ENCODE peak calls at places on chromosomes 16 and 17, in eight cellular contexts. W is upper lobe of right lung, P is WTC11, G is PC-3, Y is GM12864, U is fibroblast of mammary gland, T is tibial nerve, R is AG10803. V is an unnamed sample.

GRCh38 chr17:41417576-41418015 is 6.8 kb downstream of the KRT37 start:
- DNase-seq in P (peak), W (no peak), U (no peak), T (no peak), R (no peak), Y (no peak), G (peak), V (no peak)

GRCh38 chr16:86578499-86579267 is at the start of gene FOXL1:
- DNase-seq in P (peak), Y (no peak), W (no peak), G (no peak), T (no peak), R (peak), U (peak), V (no peak)

GRCh38 chr16:84941916-84942315 is 69.4 kb downstream of the ZDHHC7 start:
- DNase-seq in R (peak), G (no peak), T (no peak), Y (no peak), P (no peak), U (no peak), W (no peak), V (no peak)

GRCh38 chr17:47864791-47865216 is 13.8 kb upstream of the SP6 start:
- DNase-seq in R (no peak), P (no peak), U (no peak), G (peak), T (no peak), W (no peak), Y (no peak), V (no peak)

GRCh38 chr17:5241861-5242671 is 7.4 kb upstream of the SCIMP start:
- DNase-seq in T (no peak), U (no peak), Y (peak), P (no peak), R (no peak), G (no peak), W (no peak), V (no peak)

GRCh38 chr17:48177816-48178215 is 70.2 kb downstream of the SNX11 start:
- DNase-seq in T (no peak), W (no peak), U (no peak), R (no peak), Y (no peak), G (peak), P (no peak), V (no peak)

GRCh38 chr17:29844339-29845048 is 85.5 kb downstream of the SSH2 start:
- DNase-seq in P (no peak), Y (no peak), T (no peak), R (no peak), U (peak), G (no peak), W (no peak), V (no peak)

GRCh38 chr17:69606142-69606800 is 191.8 kb downstream of the MAP2K6 start:
- DNase-seq in T (no peak), W (no peak), R (no peak), P (no peak), G (no peak), Y (no peak), U (no peak), V (no peak)

GRCh38 chr17:74797824-74798223 is 21.7 kb upstream of the NAT9 start:
- DNase-seq in P (no peak), R (no peak), G (no peak), W (no peak), Y (no peak), T (no peak), U (no peak), V (no peak)

GRCh38 chr17:40430272-40431230 is 12.7 kb upstream of the IGFBP4 start:
- DNase-seq in G (no peak), U (no peak), Y (no peak), R (no peak), W (peak), T (no peak), P (no peak), V (no peak)

GRCh38 chr16:4385066-4385788 is 13.6 kb downstream of the VASN start:
- DNase-seq in P (no peak), R (peak), T (no peak), U (peak), Y (no peak), G (no peak), W (no peak), V (no peak)

GRCh38 chr17:3167574-3167973 is 29.7 kb upstream of the OR1A2 start:
- DNase-seq in Y (peak), W (no peak), P (no peak), T (no peak), R (no peak), G (no peak), U (no peak), V (no peak)

GRCh38 chr16:28117168-28117565 is 53.7 kb upstream of the GSG1L start:
- DNase-seq in W (no peak), U (no peak), T (no peak), G (no peak), Y (no peak), P (no peak), R (no peak), V (no peak)

GRCh38 chr17:55167024-55167721 is 97.6 kb upstream of the HLF start:
- DNase-seq in T (no peak), Y (no peak), R (no peak), G (peak), W (no peak), P (no peak), U (no peak), V (no peak)

GRCh38 chr17:58539703-58540102 is 25.3 kb upstream of the MTMR4 start:
- DNase-seq in R (no peak), W (no peak), U (no peak), G (no peak), Y (no peak), P (no peak), T (no peak), V (no peak)

GRCh38 chr17:7046127-7046724 is 2.3 kb upstream of the SLC16A11 start:
- DNase-seq in T (no peak), Y (no peak), G (peak), W (peak), R (no peak), U (no peak), P (peak), V (peak)

GRCh38 chr16:49520684-49521083 is 147.1 kb downstream of the C16orf78 start:
- DNase-seq in P (no peak), T (no peak), R (no peak), Y (no peak), W (no peak), U (no peak), G (no peak), V (no peak)

GRCh38 chr17:6306820-6307219 is 128.1 kb downstream of the AIPL1 start:
- DNase-seq in P (no peak), G (peak), Y (no peak), T (no peak), R (no peak), W (no peak), U (no peak), V (no peak)

GRCh38 chr17:77214328-77214727 is 73.6 kb downstream of the SEC14L1 start:
- DNase-seq in W (no peak), T (no peak), R (no peak), G (no peak), Y (no peak), U (no peak), P (no peak), V (no peak)

GRCh38 chr17:81429813-81430510 is 34.7 kb downstream of the BAHCC1 start:
- DNase-seq in U (peak), T (no peak), P (no peak), Y (no peak), R (peak), W (no peak), G (no peak), V (no peak)

GRCh38 chr17:57121308-57122042 is 36.4 kb downstream of the AKAP1 start:
- DNase-seq in Y (no peak), U (peak), T (no peak), W (no peak), G (peak), R (peak), P (peak), V (no peak)

GRCh38 chr16:68022728-68023537 is at the start of the genes DDX28 and DUS2:
- DNase-seq in W (peak), T (peak), U (peak), Y (peak), G (peak), R (peak), P (peak), V (peak)
- TF ChIP-seq CTCF in W (no peak), T (no peak), U (no peak), Y (peak), G (no peak), R (no peak), P (no peak), V (no peak)

GRCh38 chr17:15270628-15271381 is 5.7 kb upstream of the PMP22 start:
- DNase-seq in R (no peak), P (no peak), W (no peak), G (no peak), T (no peak), Y (no peak), U (no peak), V (no peak)

GRCh38 chr17:15269690-15270089 is 4.6 kb upstream of the PMP22 start:
- DNase-seq in P (no peak), W (no peak), R (no peak), G (no peak), T (no peak), U (no peak), Y (no peak), V (no peak)

GRCh38 chr17:15274017-15274416 is 8.9 kb upstream of the PMP22 start:
- DNase-seq in P (no peak), Y (no peak), U (no peak), G (no peak), R (no peak), T (no peak), W (no peak), V (no peak)

GRCh38 chr17:15271731-15272130 is 6.6 kb upstream of the PMP22 start:
- DNase-seq in R (no peak), U (peak), G (no peak), P (no peak), W (no peak), T (no peak), Y (no peak), V (no peak)

DNA sequence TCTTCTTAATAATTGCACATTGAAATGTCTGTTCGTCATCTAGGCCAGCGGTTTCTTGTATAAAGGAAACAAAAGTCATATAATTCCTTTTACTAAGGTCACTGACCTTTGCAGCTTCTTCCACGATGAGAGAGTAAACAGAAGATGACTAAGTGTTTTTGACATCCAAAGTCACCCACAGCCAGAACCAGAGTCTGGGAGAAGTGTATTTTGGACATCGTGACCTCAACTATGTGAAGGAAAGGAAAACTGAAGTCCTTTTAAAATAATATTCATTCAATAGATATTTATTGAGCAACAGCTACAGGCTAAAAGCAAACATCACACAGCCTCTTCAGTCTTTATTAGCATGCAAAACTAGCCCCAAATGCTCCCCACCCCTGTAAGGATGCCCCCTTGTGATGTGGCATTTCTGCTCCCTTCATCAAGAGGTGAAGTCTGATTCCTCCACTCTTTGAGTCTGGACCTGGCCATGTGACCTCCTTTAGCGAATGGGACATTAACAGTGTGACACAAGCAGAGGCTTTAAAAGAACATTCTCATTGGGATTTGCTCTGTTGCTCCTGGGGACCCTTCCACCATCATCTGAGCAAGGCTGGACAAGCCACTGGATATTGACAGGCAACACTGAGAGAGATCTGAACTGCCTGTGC is 8.1 kb upstream of the PMP22 start:
- DNase-seq in G (peak), T (no peak), Y (no peak), R (peak), U (peak), P (no peak), W (no peak), V (no peak)
- TF ChIP-seq CTCF in G (no peak), T (no peak), Y (no peak), R (peak), U (no peak), P (no peak), W (no peak), V (no peak)

DNA sequence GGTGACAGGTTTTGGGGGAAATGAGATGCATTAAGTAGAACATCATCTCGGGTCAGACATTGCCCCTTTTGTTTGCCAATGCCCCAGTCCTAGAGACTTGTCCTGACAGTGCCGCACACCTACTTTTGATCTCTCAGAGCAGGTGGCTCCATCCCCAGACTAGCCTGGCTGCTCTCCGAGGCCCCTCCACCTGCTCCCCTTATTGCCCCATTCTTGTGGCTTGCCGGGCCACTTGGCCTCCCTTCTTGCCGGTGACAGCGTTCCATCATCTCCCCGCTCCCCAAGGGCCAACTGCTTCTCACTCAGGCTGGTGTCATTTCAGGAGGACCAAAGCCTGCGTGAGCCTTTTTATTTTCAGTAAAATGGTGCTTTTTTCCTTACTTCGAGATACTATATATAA is 14.9 kb downstream of the UBFD1 start:
- DNase-seq in T (no peak), W (no peak), U (no peak), P (no peak), G (no peak), Y (no peak), R (no peak), V (no peak)
- TF ChIP-seq CTCF in T (no peak), W (no peak), U (no peak), P (no peak), G (no peak), Y (no peak), R (no peak), V (no peak)

DNA sequence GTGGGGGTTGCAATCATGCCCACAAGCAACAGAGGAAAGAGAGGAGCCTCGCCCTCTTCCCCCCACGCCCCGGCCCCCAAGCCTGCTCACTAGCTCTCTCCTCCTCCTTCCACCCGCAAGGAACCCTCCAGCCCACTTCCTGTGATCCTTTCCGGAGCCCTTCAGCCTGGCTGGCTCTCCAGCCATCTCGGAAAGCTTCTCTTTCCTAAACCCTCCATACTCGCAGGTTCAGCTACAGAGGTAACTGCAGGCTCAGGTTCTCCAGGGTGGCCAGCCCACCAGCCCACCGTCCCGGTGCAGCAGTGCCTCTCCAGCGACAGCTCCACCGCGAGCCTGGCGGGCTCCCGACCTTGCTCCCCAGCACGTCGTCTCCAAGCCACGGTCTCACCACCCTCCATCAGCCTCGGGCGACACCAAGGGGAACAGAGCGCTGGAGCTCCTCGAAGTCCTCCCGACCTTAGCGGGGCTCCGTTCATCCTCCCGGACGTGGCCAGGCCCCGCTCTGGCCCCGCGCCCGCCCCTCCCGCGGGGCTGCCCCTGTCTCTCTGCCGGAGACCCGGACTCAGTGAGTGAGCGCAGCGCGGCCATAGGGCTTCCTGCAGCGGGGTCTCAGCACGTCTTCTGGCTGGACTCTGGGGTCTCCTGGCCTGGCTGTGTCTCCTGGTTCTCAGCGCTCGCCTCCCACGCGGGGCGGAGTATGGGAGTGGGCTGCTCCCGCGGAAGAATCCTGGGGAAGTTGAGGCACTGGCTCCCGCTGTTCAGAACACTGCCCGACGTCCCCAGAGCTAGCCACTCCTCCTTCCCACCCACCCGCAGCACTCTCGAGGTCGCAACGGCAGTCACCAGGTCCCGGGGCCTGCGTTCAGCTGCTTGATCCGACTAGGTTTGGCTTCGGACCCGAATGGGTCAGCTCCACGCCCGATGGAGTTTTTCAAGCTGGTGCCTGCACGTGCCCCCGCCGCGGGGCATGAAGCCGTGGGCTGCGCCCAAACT is 12.8 kb upstream of the ODF4 start:
- DNase-seq in R (peak), P (peak), U (peak), T (no peak), W (peak), Y (no peak), G (no peak), V (peak)
- TF ChIP-seq CTCF in R (no peak), P (no peak), U (no peak), T (no peak), W (no peak), Y (no peak), G (no peak), V (no peak)

GRCh38 chr16:10729649-10730048 is 14.0 kb upstream of the NUBP1 start:
- DNase-seq in U (peak), R (peak), W (no peak), P (no peak), T (no peak), Y (no peak), G (peak), V (no peak)
- TF ChIP-seq CTCF in U (peak), R (peak), W (no peak), P (no peak), T (no peak), Y (no peak), G (peak), V (no peak)

GRCh38 chr16:67182288-67182687 is 1.5 kb downstream of the MATCAP1 start:
- DNase-seq in Y (no peak), T (no peak), R (no peak), U (no peak), W (no peak), P (no peak), G (peak), V (no peak)

GRCh38 chr16:67180166-67180565 is 3.6 kb downstream of the MATCAP1 start:
- DNase-seq in G (no peak), W (no peak), Y (no peak), R (no peak), U (no peak), P (peak), T (no peak), V (no peak)

GRCh38 chr16:67177743-67178699 is 5.7 kb downstream of the MATCAP1 start:
- DNase-seq in U (peak), Y (no peak), G (peak), R (peak), T (no peak), P (peak), W (peak), V (no peak)

GRCh38 chr16:67181346-67181745 is 2.4 kb downstream of the MATCAP1 start:
- DNase-seq in W (no peak), U (peak), T (no peak), G (peak), R (peak), Y (no peak), P (no peak), V (no peak)

GRCh38 chr16:67179421-67180080 is 4.2 kb downstream of the MATCAP1 start:
- DNase-seq in Y (no peak), W (no peak), P (peak), T (no peak), U (no peak), R (no peak), G (no peak), V (no peak)
- TF ChIP-seq CTCF in Y (peak), W (no peak), P (no peak), T (no peak), U (peak), R (peak), G (peak), V (no peak)

GRCh38 chr17:42797067-42798007 is 1.2 kb downstream of the COA3 start:
- DNase-seq in P (no peak), Y (no peak), R (no peak), U (no peak), W (no peak), G (peak), T (no peak), V (no peak)

GRCh38 chr17:42795465-42795864 is 3.0 kb downstream of the COA3 start:
- DNase-seq in R (no peak), W (no peak), P (no peak), T (no peak), G (no peak), U (no peak), Y (no peak), V (no peak)

GRCh38 chr17:42798011-42798382 is 507 bp downstream of the COA3 start:
- DNase-seq in R (no peak), U (no peak), W (no peak), G (no peak), T (no peak), Y (no peak), P (no peak), V (no peak)

GRCh38 chr17:42796066-42796758 is 2.3 kb downstream of the COA3 start:
- DNase-seq in G (no peak), Y (no peak), T (no peak), U (no peak), P (no peak), W (no peak), R (no peak), V (no peak)

GRCh38 chr17:42798383-42799380 is at the start of the genes CNTD1 and COA3:
- DNase-seq in W (peak), R (peak), U (peak), G (peak), T (peak), Y (peak), P (peak), V (peak)
- TF ChIP-seq CTCF in W (no peak), R (peak), U (no peak), G (no peak), T (no peak), Y (no peak), P (no peak), V (no peak)

GRCh38 chr17:45999900-46000290 is 845 bp downstream of the STH start:
- DNase-seq in R (no peak), W (no peak), T (no peak), P (no peak), U (no peak), Y (no peak), G (no peak), V (no peak)
- TF ChIP-seq CTCF in R (no peak), W (no peak), T (no peak), P (no peak), U (no peak), Y (no peak), G (no peak), V (no peak)

V was measured in activated B cell treated with CpG ODN at 0.5 μM for 24 hours.